ENCODE peak calls at places on chromosome 3, in eight cellular contexts. L is H9, C is DND-41, U is ovary, Z is suprapubic skin, E is cardiac muscle cell, H is left ventricle myocardium inferior, F is GM23338. V is an unnamed sample.

GRCh38 chr3:117628896-117629295 is 919.3 kb downstream of the TUSC7 start:
- DNase-seq in L (no peak), C (no peak), U (no peak), Z (no peak), E (peak; percentile 63), H (no peak), F (no peak), V (no peak)

GRCh38 chr3:107217161-107217560 is 160.1 kb upstream of the CCDC54 start:
- DNase-seq in L (no peak), C (no peak), U (no peak), Z (no peak), E (peak; percentile 97), H (no peak), F (no peak), V (no peak)

GRCh38 chr3:52385157-52385556 is 59.7 kb downstream of the SEMA3G start:
- DNase-seq in L (peak; percentile 93), C (peak; percentile 51), U (no peak), Z (no peak), E (peak; percentile 30), H (no peak), F (peak; percentile 96), V (no peak)

GRCh38 chr3:41173926-41174702 is 25.2 kb upstream of the CTNNB1 start:
- DNase-seq in L (no peak), C (no peak), U (no peak), Z (no peak), E (no peak), H (no peak), F (no peak), V (no peak)

GRCh38 chr3:170705136-170705535 is 119.3 kb upstream of the SLC7A14 start:
- DNase-seq in L (no peak), C (no peak), U (no peak), Z (no peak), E (no peak), H (no peak), F (no peak), V (no peak)

GRCh38 chr3:121894191-121894990 is at the start of gene SLC15A2:
- DNase-seq in L (peak; percentile 33), C (no peak), U (no peak), Z (no peak), E (peak; percentile 31), H (no peak), F (peak; percentile 60), V (peak; percentile 62)

GRCh38 chr3:31743690-31744089 is 211.0 kb downstream of the STT3B start:
- DNase-seq in L (no peak), C (no peak), U (no peak), Z (no peak), E (peak; percentile 42), H (no peak), F (no peak), V (no peak)

GRCh38 chr3:112611813-112612515 is 29.0 kb downstream of the CCDC80 start:
- DNase-seq in L (no peak), C (no peak), U (no peak), Z (no peak), E (no peak), H (no peak), F (no peak), V (no peak)

GRCh38 chr3:194056731-194057415 is 79.1 kb upstream of the HES1 start:
- DNase-seq in L (peak; percentile 15), C (no peak), U (no peak), Z (no peak), E (no peak), H (no peak), F (no peak), V (no peak)

GRCh38 chr3:37628711-37629301 is 232.9 kb upstream of the CTDSPL start:
- DNase-seq in L (no peak), C (no peak), U (no peak), Z (no peak), E (no peak), H (no peak), F (no peak), V (no peak)

GRCh38 chr3:52313774-52314188 is 2.3 kb upstream of the DNAH1 start:
- DNase-seq in L (no peak), C (no peak), U (no peak), Z (no peak), E (peak; percentile 30), H (no peak), F (no peak), V (peak; percentile 41)

GRCh38 chr3:5205165-5205941 is 17.8 kb downstream of the EDEM1 start:
- DNase-seq in L (no peak), C (no peak), U (no peak), Z (no peak), E (no peak), H (no peak), F (no peak), V (no peak)

GRCh38 chr3:100575704-100576103 is 33.7 kb upstream of the ADGRG7 start:
- DNase-seq in L (no peak), C (peak; percentile 8), U (no peak), Z (no peak), E (no peak), H (no peak), F (no peak), V (no peak)

GRCh38 chr3:42702066-42702951 is at the start of gene HHATL:
- DNase-seq in L (peak; percentile 31), C (no peak), U (no peak), Z (no peak), E (no peak), H (peak; percentile 81), F (no peak), V (no peak)

GRCh38 chr3:52844290-52844985 is 9.6 kb upstream of the MUSTN1 start:
- DNase-seq in L (no peak), C (no peak), U (no peak), Z (no peak), E (no peak), H (no peak), F (no peak), V (no peak)

GRCh38 chr3:41001556-41001955 is 197.7 kb upstream of the CTNNB1 start:
- DNase-seq in L (no peak), C (no peak), U (no peak), Z (no peak), E (no peak), H (no peak), F (no peak), V (no peak)

GRCh38 chr3:140552898-140553297 is 125.0 kb upstream of the TRIM42 start:
- DNase-seq in L (no peak), C (no peak), U (no peak), Z (no peak), E (no peak), H (no peak), F (peak; percentile 3), V (no peak)
- TF ChIP-seq CTCF in L (no peak), C (no peak), U (no peak), Z (no peak), E (no peak), H (peak; percentile 55), F (peak; percentile 50), V (no peak)

DNA sequence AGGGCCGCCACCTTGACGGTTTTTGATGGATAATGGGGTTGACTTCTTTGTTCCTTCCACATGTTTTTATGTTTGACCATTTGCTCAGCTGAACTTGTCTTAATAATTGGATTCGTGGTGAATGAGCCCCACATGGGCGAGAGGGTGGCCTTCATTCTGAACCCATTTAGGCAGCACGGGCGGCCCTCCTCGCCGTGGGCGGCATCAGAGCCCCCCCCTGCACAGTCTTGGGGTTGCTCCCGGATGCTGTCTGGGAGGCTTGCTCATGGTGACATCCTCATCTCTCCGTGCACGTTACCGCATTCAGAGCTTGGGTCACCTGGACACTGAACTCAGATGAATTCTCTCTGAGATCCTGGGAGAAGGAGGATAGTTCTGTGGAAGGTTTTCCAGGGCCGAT is 172.3 kb upstream of the OSBPL11 start:
- DNase-seq in L (no peak), C (no peak), U (no peak), Z (no peak), E (no peak), H (no peak), F (no peak), V (no peak)
- H3K27me3 ChIP-seq in L (no peaks in the 10 kb centered on the region), C (no peaks in the 10 kb centered on the region), U (no peaks in the 10 kb centered on the region), Z (peaks cover 15% of the 10 kb centered on the region), E (peaks cover 10% of the 10 kb centered on the region), H (peaks cover 44% of the 10 kb centered on the region), F (peaks cover 24% of the 10 kb centered on the region), V (no peaks in the 10 kb centered on the region)

GRCh38 chr3:188759516-188760005 is 412.2 kb upstream of the TPRG1 start:
- DNase-seq in L (no peak), C (no peak), U (no peak), Z (no peak), E (no peak), H (no peak), F (no peak), V (no peak)
- H3K27ac ChIP-seq in L (no peak overlapping the region), C (no peak overlapping the region), U (no peak overlapping the region), Z (no peak overlapping the region), E (no peak overlapping the region), H (no peak overlapping the region), F (no peak overlapping the region), V (no peak overlapping the region)

GRCh38 chr3:72673011-72673771 is 175.1 kb downstream of the SHQ1 start:
- DNase-seq in L (no peak), C (no peak), U (no peak), Z (no peak), E (no peak), H (no peak), F (no peak), V (no peak)
- TF ChIP-seq CTCF in L (no peak), C (no peak), U (no peak), Z (no peak), E (no peak), H (no peak), F (peak; percentile 30), V (no peak)

GRCh38 chr3:14818804-14819500 is at the start of gene FGD5:
- DNase-seq in L (no peak), C (no peak), U (no peak), Z (no peak), E (no peak), H (no peak), F (no peak), V (no peak)
- H3K27me3 ChIP-seq in L (no peaks in the 10 kb centered on the region), C (no peaks in the 10 kb centered on the region), U (no peaks in the 10 kb centered on the region), Z (no peaks in the 10 kb centered on the region), E (no peaks in the 10 kb centered on the region), H (peaks cover 55% of the 10 kb centered on the region), F (no peaks in the 10 kb centered on the region), V (no peaks in the 10 kb centered on the region)

DNA sequence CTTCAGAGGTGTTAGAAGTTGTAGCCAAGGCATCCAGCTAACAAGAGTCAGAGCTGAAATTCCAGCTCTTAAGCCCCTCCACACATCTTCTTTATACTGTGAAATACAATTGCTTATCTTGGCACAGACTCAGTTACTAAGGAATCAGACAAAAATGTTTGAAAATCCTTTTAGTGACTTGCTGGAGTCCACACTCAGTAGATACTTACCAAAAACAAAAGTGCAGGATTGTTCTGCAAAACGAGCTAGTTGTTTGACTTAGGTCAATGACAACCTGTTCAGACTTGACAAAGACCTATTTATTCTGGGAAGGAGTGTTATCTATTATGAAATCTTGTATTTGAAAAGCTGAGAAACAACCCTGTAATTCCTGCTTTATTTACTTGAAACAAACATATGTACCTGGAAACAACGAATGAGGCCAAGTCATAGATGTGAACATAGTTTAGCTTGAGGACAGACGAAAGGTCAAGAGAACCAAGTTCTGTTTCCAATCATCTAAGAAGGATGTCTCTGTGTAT is 38.5 kb downstream of the B3GNT5 start:
- DNase-seq in L (no peak), C (no peak), U (no peak), Z (no peak), E (peak; percentile 77), H (no peak), F (no peak), V (no peak)
- H3K27ac ChIP-seq in L (no peak overlapping the region), C (no peak overlapping the region), U (no peak overlapping the region), Z (peak overlapping the region; percentile 29), E (no peak overlapping the region), H (no peak overlapping the region), F (no peak overlapping the region), V (peak overlapping the region; percentile 24)

DNA sequence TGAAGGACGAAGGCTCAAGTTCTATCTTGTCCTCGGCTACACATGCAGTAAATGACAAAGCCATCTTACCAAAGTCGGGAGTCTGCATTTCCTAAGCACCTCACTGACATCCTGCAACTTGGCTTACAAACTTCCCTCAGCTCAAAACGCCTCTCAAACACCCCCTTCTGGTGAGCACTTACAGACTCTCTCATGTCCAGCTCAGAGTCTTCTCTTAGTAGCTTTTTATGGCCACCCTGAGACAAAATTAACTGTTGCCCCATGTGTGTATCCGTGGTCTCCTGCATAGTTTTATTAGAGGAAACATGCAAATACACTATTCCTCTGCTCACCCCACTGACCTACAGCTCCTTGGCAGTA is 819.7 kb downstream of the FHIT start:
- DNase-seq in L (peak; percentile 34), C (no peak), U (no peak), Z (no peak), E (peak; percentile 42), H (no peak), F (peak; percentile 78), V (no peak)
- TF ChIP-seq CTCF in L (peak; percentile 49), C (peak; percentile 38), U (no peak), Z (no peak), E (peak; percentile 29), H (peak; percentile 44), F (peak; percentile 69), V (no peak)